ENCODE peak calls at places on chromosomes 16 and 17, in ten cellular contexts. J is CD8-positive, alpha-beta memory T cell; Y is cardiac muscle cell; T is A673; P is heart left ventricle; L is GM23248; F is A549; C is prostate gland; M is PC-3; B is HepG2. I is an unnamed sample.
A peak's percentile ranks its signal among the peaks of the same experiment; 100 is the strongest.

GRCh38 chr17:1878419-1879121 is 48.8 kb downstream of the RPA1 start:
- DNase-seq in C (no peak), M (peak; percentile 31), Y (peak; percentile 41), L (peak; percentile 57), P (no peak), J (no peak), F (no peak), T (no peak), B (no peak), I (no peak)

GRCh38 chr16:70454221-70455034 is at the start of gene FCSK:
- DNase-seq in P (peak; percentile 72), M (peak; percentile 45), L (peak; percentile 78), J (peak; percentile 74), C (peak; percentile 43), Y (peak; percentile 88), B (peak; percentile 88), F (peak; percentile 94), T (peak; percentile 76), I (peak; percentile 58)

GRCh38 chr16:27430923-27431484 is 29.0 kb downstream of the IL21R start:
- DNase-seq in P (peak; percentile 15), T (no peak), L (peak; percentile 22), Y (no peak), C (no peak), B (no peak), F (no peak), J (peak; percentile 28), M (no peak), I (peak; percentile 64)

GRCh38 chr16:28526201-28527099 is 12.3 kb downstream of the NUPR1 start:
- DNase-seq in F (no peak), J (no peak), L (no peak), P (no peak), Y (no peak), B (peak; percentile 99), M (no peak), T (no peak), C (no peak), I (no peak)

GRCh38 chr17:74566132-74566753 is 1.1 kb downstream of the CD300H start:
- DNase-seq in Y (peak; percentile 61), F (peak; percentile 51), P (no peak), B (peak; percentile 18), M (peak; percentile 64), L (peak; percentile 67), J (no peak), T (peak; percentile 58), C (no peak), I (peak; percentile 41)

GRCh38 chr16:76500006-76500405 is 222.8 kb downstream of the CNTNAP4 start:
- DNase-seq in J (no peak), P (no peak), T (no peak), L (no peak), M (no peak), Y (no peak), B (no peak), F (no peak), C (no peak), I (no peak)

GRCh38 chr17:42679001-42679491 is 2.3 kb upstream of the PLEKHH3 start:
- DNase-seq in Y (peak; percentile 78), F (peak; percentile 57), M (peak; percentile 65), L (peak; percentile 70), P (no peak), T (peak; percentile 62), B (peak; percentile 66), C (peak; percentile 24), J (peak; percentile 71), I (peak; percentile 69)

GRCh38 chr17:81713004-81713555 is 996 bp downstream of the SLC25A10 start:
- DNase-seq in L (peak; percentile 34), P (no peak), J (peak; percentile 46), B (peak; percentile 68), Y (no peak), M (peak; percentile 25), T (no peak), F (no peak), C (no peak), I (peak; percentile 77)

GRCh38 chr17:37570527-37571093 is 38.6 kb downstream of the SYNRG start:
- DNase-seq in T (peak; percentile 4), C (peak; percentile 53), F (peak; percentile 87), P (peak; percentile 21), L (peak; percentile 76), J (peak; percentile 50), Y (peak; percentile 63), B (peak; percentile 60), M (peak; percentile 90), I (peak; percentile 71)

GRCh38 chr17:559699-560378 is 154.8 kb downstream of the VPS53 start:
- DNase-seq in F (no peak), J (no peak), T (no peak), B (no peak), L (peak; percentile 94), P (peak; percentile 26), C (no peak), Y (no peak), M (peak; percentile 8), I (no peak)

GRCh38 chr17:18320301-18320700 is 5.2 kb downstream of the SMCR8 start:
- DNase-seq in M (no peak), L (no peak), J (no peak), F (no peak), C (no peak), P (no peak), T (no peak), Y (no peak), B (no peak), I (no peak)

GRCh38 chr17:18319604-18320256 is 4.6 kb downstream of the SMCR8 start:
- DNase-seq in B (peak; percentile 37), L (peak; percentile 90), J (no peak), C (peak; percentile 39), F (peak; percentile 37), P (no peak), M (peak; percentile 61), Y (peak; percentile 69), T (peak; percentile 60), I (peak; percentile 79)

GRCh38 chr17:18321309-18321708 is 6.2 kb downstream of the SMCR8 start:
- DNase-seq in J (no peak), B (no peak), Y (peak; percentile 12), C (no peak), F (no peak), M (peak; percentile 36), P (no peak), L (peak; percentile 37), T (no peak), I (no peak)

GRCh38 chr17:18318122-18318521 is 3.0 kb downstream of the SMCR8 start:
- DNase-seq in Y (no peak), L (peak; percentile 9), P (no peak), B (no peak), C (no peak), M (no peak), T (no peak), F (no peak), J (no peak), I (no peak)

DNA sequence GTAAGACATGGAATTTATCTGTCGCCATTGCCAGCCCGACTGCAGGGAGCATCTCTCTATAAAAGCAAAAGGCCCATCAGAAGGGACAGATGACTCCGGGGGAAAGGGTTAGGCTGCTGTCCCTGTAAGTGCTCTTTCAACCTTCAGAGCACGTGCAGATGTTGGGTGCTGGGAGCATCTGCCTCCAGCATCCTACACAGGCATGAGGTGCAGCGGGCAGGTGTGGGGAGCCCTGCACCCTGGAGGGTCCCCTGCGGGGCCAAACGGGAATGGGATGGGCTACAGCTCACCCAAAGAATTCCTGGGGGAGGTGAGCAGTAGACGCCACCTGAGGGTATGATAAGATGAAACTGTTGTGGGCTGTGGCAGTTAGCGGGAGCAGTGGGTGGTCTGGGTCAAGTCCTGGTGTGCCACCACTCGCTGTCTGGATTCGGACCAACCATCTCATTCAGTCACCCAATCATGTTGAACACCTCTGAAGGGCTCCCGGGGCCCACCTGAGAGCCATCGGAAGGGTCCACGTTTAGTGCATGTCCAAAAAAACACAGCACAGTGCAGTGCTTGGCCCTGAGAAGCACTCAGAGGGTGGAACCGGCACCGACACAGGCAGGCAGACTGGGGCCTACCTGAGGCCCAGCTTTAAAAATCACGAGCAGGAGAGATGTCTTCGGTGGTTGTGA is 3.8 kb downstream of the SMCR8 start:
- DNase-seq in F (no peak), J (no peak), L (peak; percentile 37), C (no peak), B (no peak), P (no peak), Y (no peak), T (no peak), M (no peak), I (no peak)
- H3K27ac ChIP-seq in F (no peak overlapping the region), J (no peak overlapping the region), L (no peak overlapping the region), C (no peak overlapping the region), B (no peak overlapping the region), P (no peak overlapping the region), Y (no peak overlapping the region), T (no peak overlapping the region), M (no peak overlapping the region), I (no peak overlapping the region)

DNA sequence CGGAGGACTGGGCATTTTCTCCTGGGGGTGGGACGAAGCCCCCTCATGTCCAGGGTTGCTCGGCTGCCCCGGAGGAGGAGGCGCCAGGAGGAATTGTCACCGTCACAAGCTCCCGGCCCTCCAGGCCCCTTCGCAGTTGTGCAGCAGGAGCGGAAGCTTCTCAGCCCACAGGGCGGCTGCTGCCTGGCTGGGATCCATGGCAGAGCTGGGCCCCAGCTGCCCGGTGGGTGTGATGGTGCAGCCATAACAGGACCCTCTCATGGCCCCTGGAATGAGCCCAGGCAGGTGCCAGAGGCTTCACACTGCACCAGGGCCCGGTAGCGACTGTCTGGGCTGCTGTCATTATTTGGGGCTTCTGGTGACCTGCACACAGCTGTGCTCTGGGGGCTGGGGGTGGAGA is 54.9 kb upstream of the GNG13 start:
- DNase-seq in B (no peak), P (no peak), Y (no peak), L (no peak), C (no peak), T (no peak), M (no peak), F (no peak), J (no peak), I (no peak)
- H3K9me3 ChIP-seq in B (peaks cover 16% of the 10 kb centered on the region), P (no peaks in the 10 kb centered on the region), Y (no peaks in the 10 kb centered on the region), L (no peaks in the 10 kb centered on the region), C (no peaks in the 10 kb centered on the region), T (peaks cover 5% of the 10 kb centered on the region), M (no peaks in the 10 kb centered on the region), F (peaks cover 31% of the 10 kb centered on the region), J (no peaks in the 10 kb centered on the region), I (peaks cover 7% of the 10 kb centered on the region)

GRCh38 chr16:86572616-86573015 is 5.7 kb upstream of the FOXL1 start:
- DNase-seq in C (no peak), L (no peak), J (no peak), T (no peak), Y (no peak), M (no peak), P (no peak), F (no peak), B (no peak), I (no peak)
- H3K27ac ChIP-seq in C (no peak overlapping the region), L (no peak overlapping the region), J (no peak overlapping the region), T (no peak overlapping the region), Y (no peak overlapping the region), M (no peak overlapping the region), P (peak overlapping the region; percentile 81), F (no peak overlapping the region), B (no peak overlapping the region), I (no peak overlapping the region)

DNA sequence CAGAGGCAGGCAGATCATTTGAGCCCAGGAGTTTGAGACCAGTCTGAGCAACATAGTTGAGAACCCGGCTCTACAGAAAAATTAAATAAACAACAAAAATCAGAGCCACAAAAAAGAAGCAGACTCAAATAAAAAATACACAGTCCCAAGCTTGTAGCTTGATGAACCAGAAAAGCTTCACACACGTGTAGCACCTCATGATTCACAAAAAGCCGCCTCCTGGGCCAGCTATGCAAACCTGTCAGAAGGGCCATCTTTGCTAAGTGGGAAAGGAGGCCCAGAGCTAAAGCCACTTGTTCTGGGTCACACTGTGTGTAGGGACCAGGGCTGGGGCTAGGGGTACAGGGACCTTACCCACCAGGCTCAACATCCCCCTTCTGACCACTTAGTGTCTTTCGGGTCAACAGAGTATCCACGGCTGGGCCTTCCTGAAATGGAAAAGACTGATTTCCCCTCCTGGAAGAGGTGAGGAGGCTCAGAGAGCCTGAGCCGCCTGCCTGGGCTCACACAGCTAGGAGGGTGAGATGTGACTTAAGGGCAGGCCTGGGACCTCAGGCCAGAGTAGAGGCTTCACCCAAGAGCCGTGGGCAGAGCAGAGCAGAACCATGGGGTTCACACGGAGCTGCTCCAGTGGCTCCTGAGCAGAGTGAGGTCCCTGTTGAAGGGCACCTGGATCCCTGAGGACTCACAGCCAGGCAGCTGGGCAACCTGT is 269.6 kb downstream of the PARN start:
- DNase-seq in B (no peak), F (no peak), C (no peak), P (no peak), T (no peak), L (no peak), J (no peak), Y (no peak), M (no peak), I (no peak)
- H3K9me3 ChIP-seq in B (no peaks in the 10 kb centered on the region), F (no peaks in the 10 kb centered on the region), C (no peaks in the 10 kb centered on the region), P (no peaks in the 10 kb centered on the region), T (no peaks in the 10 kb centered on the region), L (no peaks in the 10 kb centered on the region), J (no peaks in the 10 kb centered on the region), Y (no peaks in the 10 kb centered on the region), M (no peaks in the 10 kb centered on the region), I (no peaks in the 10 kb centered on the region)

I was measured in SJCRH30.